ENCODE peak calls at places on chromosomes 5 and 9, in six cellular contexts. S, M, P, U, Z and Q are unnamed samples.

GRCh38 chr9:22010881-22011625 is 1.9 kb upstream of the CDKN2B start:
- DNase-seq in S (peak; percentile 87), M (no peak), P (no peak), U (no peak), Z (no peak), Q (peak; percentile 86)

GRCh38 chr5:37722236-37723146 is 117.3 kb downstream of the GDNF start:
- DNase-seq in S (no peak), M (no peak), P (no peak), U (no peak), Z (no peak), Q (peak; percentile 84)

GRCh38 chr9:16335788-16336580 is 534.5 kb downstream of the BNC2 start:
- DNase-seq in S (no peak), M (peak; percentile 81), P (peak; percentile 94), U (peak; percentile 75), Z (peak; percentile 62), Q (no peak)

GRCh38 chr5:137461636-137462596 is 37.2 kb downstream of the SPOCK1 start:
- DNase-seq in S (peak; percentile 78), M (no peak), P (no peak), U (no peak), Z (no peak), Q (no peak)

GRCh38 chr9:6096821-6097220 is 81.4 kb upstream of the RANBP6 start:
- DNase-seq in S (no peak), M (no peak), P (no peak), U (no peak), Z (no peak), Q (no peak)

GRCh38 chr5:154199671-154200220 is 9.2 kb downstream of the GALNT10 start:
- DNase-seq in S (no peak), M (no peak), P (no peak), U (no peak), Z (no peak), Q (no peak)

GRCh38 chr5:178624626-178625546 is 2.0 kb downstream of the CLK4 start:
- DNase-seq in S (peak; percentile 32), M (no peak), P (no peak), U (no peak), Z (no peak), Q (peak; percentile 7)

GRCh38 chr5:109410389-109411174 is 808 bp upstream of the PJA2 start:
- DNase-seq in S (peak; percentile 82), M (peak; percentile 68), P (peak; percentile 91), U (peak; percentile 67), Z (peak; percentile 72), Q (peak; percentile 86)

GRCh38 chr5:36613771-36614656 is 7.6 kb downstream of the SLC1A3 start:
- DNase-seq in S (no peak), M (no peak), P (no peak), U (no peak), Z (no peak), Q (no peak)

GRCh38 chr9:116337015-116337414 is 183.4 kb downstream of the PAPPA start:
- DNase-seq in S (peak; percentile 57), M (no peak), P (no peak), U (no peak), Z (no peak), Q (no peak)

GRCh38 chr5:42490836-42491235 is 67.6 kb downstream of the GHR start:
- DNase-seq in S (no peak), M (no peak), P (no peak), U (no peak), Z (no peak), Q (no peak)

GRCh38 chr9:130137870-130138653 is 34.1 kb upstream of the NCS1 start:
- DNase-seq in S (peak; percentile 77), M (no peak), P (peak; percentile 79), U (no peak), Z (peak; percentile 51), Q (peak; percentile 93)

GRCh38 chr9:131885144-131885609 is 145.3 kb upstream of the RAPGEF1 start:
- DNase-seq in S (no peak), M (no peak), P (no peak), U (no peak), Z (no peak), Q (no peak)

GRCh38 chr5:109407913-109408312 is 1.9 kb downstream of the PJA2 start:
- DNase-seq in S (no peak), M (no peak), P (no peak), U (no peak), Z (no peak), Q (no peak)

GRCh38 chr5:144333336-144333920 is 162.8 kb downstream of the KCTD16 start:
- DNase-seq in S (no peak), M (no peak), P (no peak), U (no peak), Z (no peak), Q (no peak)

GRCh38 chr9:126028746-126029145 is 281.6 kb downstream of the PBX3 start:
- DNase-seq in S (no peak), M (no peak), P (no peak), U (no peak), Z (no peak), Q (no peak)

GRCh38 chr9:93010696-93011095 is 47.8 kb upstream of the SUSD3 start:
- DNase-seq in S (no peak), M (no peak), P (peak; percentile 40), U (no peak), Z (no peak), Q (no peak)

GRCh38 chr5:157471709-157472108 is 11.7 kb downstream of the NIPAL4 start:
- DNase-seq in S (peak; percentile 82), M (no peak), P (no peak), U (no peak), Z (no peak), Q (peak; percentile 24)

GRCh38 chr5:26148569-26149107 is 889.7 kb downstream of the CDH9 start:
- DNase-seq in S (peak; percentile 26), M (no peak), P (no peak), U (no peak), Z (no peak), Q (peak; percentile 4)

GRCh38 chr5:87944553-87945320 is 323.9 kb downstream of the TMEM161B start:
- DNase-seq in S (peak; percentile 89), M (no peak), P (no peak), U (no peak), Z (peak; percentile 34), Q (no peak)

GRCh38 chr9:120490888-120491595 is 88.9 kb downstream of the CDK5RAP2 start:
- DNase-seq in S (peak; percentile 22), M (peak; percentile 15), P (no peak), U (no peak), Z (no peak), Q (no peak)

GRCh38 chr5:151961557-151961956 is 36.9 kb upstream of the GLRA1 start:
- DNase-seq in S (no peak), M (no peak), P (no peak), U (no peak), Z (no peak), Q (no peak)

GRCh38 chr5:142202282-142202681 is 93.7 kb downstream of the NDFIP1 start:
- DNase-seq in S (no peak), M (no peak), P (no peak), U (no peak), Z (no peak), Q (no peak)

GRCh38 chr5:120958877-120959485 is 494.9 kb downstream of the PRR16 start:
- DNase-seq in S (no peak), M (no peak), P (no peak), U (no peak), Z (no peak), Q (no peak)

GRCh38 chr9:74951725-74952151 is 974 bp downstream of the C9orf40 start:
- DNase-seq in S (peak; percentile 59), M (peak; percentile 34), P (peak; percentile 66), U (peak; percentile 5), Z (peak; percentile 34), Q (peak; percentile 39)

GRCh38 chr9:74949859-74950258 is 2.9 kb downstream of the C9orf40 start:
- DNase-seq in S (peak; percentile 13), M (no peak), P (no peak), U (no peak), Z (no peak), Q (no peak)

GRCh38 chr9:74950456-74950855 is 2.3 kb downstream of the C9orf40 start:
- DNase-seq in S (no peak), M (no peak), P (no peak), U (no peak), Z (no peak), Q (no peak)

GRCh38 chr9:74952281-74953151 is at the start of gene C9orf40:
- DNase-seq in S (peak; percentile 91), M (peak; percentile 84), P (peak; percentile 95), U (peak; percentile 75), Z (peak; percentile 91), Q (peak; percentile 94)

DNA sequence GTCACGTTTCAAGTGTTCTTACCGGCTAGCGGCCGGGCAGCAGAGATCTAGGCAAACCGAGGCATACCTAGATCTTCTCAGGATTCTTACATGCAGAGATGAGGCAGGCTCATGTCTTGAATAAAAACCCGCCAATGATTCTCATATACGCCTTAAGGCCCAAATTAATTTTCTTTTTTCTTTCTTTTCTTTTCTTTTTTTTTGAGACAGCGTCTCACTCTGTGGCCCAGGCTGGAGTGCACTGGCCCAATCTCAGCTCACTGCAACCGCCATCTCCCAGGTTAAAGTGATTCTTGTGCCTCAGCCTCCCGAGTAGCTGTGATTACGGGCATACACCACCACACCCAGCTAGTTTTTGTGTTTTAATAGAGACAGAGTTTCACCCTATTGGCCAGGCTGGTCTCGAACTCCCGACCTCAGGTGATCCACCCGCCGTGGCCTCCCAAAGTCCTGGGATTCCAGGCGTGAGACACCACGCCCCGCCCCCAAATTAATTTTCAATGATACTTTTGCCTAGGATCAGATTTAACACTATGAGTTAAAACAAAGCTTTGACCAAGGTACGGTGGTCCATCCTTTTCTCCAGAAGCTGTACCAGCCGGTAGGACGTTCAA is 1.5 kb downstream of the C9orf40 start:
- DNase-seq in S (no peak), M (no peak), P (no peak), U (no peak), Z (no peak), Q (no peak)
- H3K27ac ChIP-seq in S (no peak overlapping the region), M (peak overlapping the region; percentile 98), P (peak overlapping the region; percentile 97), U (peak overlapping the region; percentile 95), Z (peak overlapping the region; percentile 95), Q (peak overlapping the region; percentile 86)

GRCh38 chr5:110726249-110727024 is at the start of gene TMEM232:
- DNase-seq in S (peak; percentile 96), M (no peak), P (peak; percentile 94), U (peak; percentile 17), Z (peak; percentile 51), Q (peak; percentile 96)
- H3K4me3 ChIP-seq in S (peak within 1 kb of the TSS; percentile 69), M (no peak within 1 kb of the TSS), P (peak within 1 kb of the TSS; percentile 21), U (peak within 1 kb of the TSS; percentile 50), Z (peak within 1 kb of the TSS; percentile 62), Q (peak within 1 kb of the TSS; percentile 44)

DNA sequence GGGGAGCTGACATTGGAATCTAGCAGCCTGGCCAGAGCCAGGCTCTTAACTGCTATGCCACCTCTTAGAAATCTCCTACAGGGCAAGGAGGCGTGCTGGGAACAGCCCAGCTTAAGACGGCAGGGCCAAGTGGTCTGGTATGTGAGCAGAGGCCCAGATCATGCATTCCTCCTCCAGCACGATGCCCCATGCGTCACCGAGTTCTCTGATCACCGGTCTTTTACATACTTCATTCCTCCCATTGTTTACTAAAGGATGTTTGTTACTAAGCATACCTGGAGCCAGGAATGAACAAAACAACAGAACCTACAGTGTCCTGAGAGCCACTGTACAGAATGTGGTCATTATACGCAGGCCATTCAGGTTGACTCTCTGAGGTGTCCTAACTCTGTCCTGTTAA is 73.8 kb downstream of the TRIO start:
- DNase-seq in S (peak; percentile 81), M (no peak), P (no peak), U (no peak), Z (no peak), Q (peak; percentile 40)
- H3K4me1 ChIP-seq in S (peaks cover 96% of the 10 kb centered on the region), M (no peaks in the 10 kb centered on the region), P (peaks cover 33% of the 10 kb centered on the region), U (peaks cover 59% of the 10 kb centered on the region), Z (peaks cover 83% of the 10 kb centered on the region), Q (peaks cover 47% of the 10 kb centered on the region)

GRCh38 chr9:123225374-123225813 is 43.0 kb downstream of the STRBP start:
- DNase-seq in S (peak; percentile 90), M (no peak), P (peak; percentile 56), U (no peak), Z (no peak), Q (peak; percentile 44)
- H3K27ac ChIP-seq in S (no peak overlapping the region), M (no peak overlapping the region), P (no peak overlapping the region), U (no peak overlapping the region), Z (no peak overlapping the region), Q (no peak overlapping the region)

GRCh38 chr9:98517710-98518109 is 191.0 kb downstream of the GABBR2 start:
- DNase-seq in S (no peak), M (no peak), P (no peak), U (no peak), Z (no peak), Q (no peak)
- H3K4me3 ChIP-seq in S (no peak overlapping the region), M (no peak overlapping the region), P (no peak overlapping the region), U (no peak overlapping the region), Z (no peak overlapping the region), Q (no peak overlapping the region)